ENCODE peak calls at places on chromosome 2, in eight cellular contexts. S is heart left ventricle, Z is GM13977, K is chondrocyte, Q is cardiac muscle cell, C is neural progenitor cell, I is cardiac fibroblast, G is tibial artery. T is an unnamed sample.
A peak's percentile ranks its signal among the peaks of the same experiment; 100 is the strongest.

GRCh38 chr2:59974051-59974766 is 579.2 kb downstream of the BCL11A start:
- DNase-seq in S (no peak), Z (no peak), K (no peak), Q (peak; percentile 4), C (peak; percentile 13), I (no peak), G (no peak), T (no peak)

GRCh38 chr2:206432432-206433082 is 10.8 kb upstream of the ADAM23 start:
- DNase-seq in S (no peak), Z (no peak), K (no peak), Q (no peak), C (no peak), I (no peak), G (no peak), T (no peak)

GRCh38 chr2:119888673-119889072 is 124.2 kb upstream of the EPB41L5 start:
- DNase-seq in S (no peak), Z (no peak), K (no peak), Q (no peak), C (no peak), I (peak; percentile 77), G (no peak), T (peak; percentile 86)

GRCh38 chr2:20282916-20283592 is 58.1 kb upstream of the SDC1 start:
- DNase-seq in S (peak; percentile 81), Z (no peak), K (no peak), Q (no peak), C (no peak), I (peak; percentile 90), G (no peak), T (peak; percentile 38)

GRCh38 chr2:7510353-7510752 is 593.1 kb downstream of the RNF144A start:
- DNase-seq in S (no peak), Z (no peak), K (no peak), Q (no peak), C (no peak), I (no peak), G (no peak), T (no peak)

GRCh38 chr2:15561574-15562344 is 625 bp upstream of the NBAS start:
- DNase-seq in S (no peak), Z (no peak), K (no peak), Q (peak; percentile 51), C (peak; percentile 47), I (peak; percentile 71), G (no peak), T (peak; percentile 71)

GRCh38 chr2:57987835-57988573 is 58.6 kb upstream of the VRK2 start:
- DNase-seq in S (no peak), Z (peak; percentile 28), K (no peak), Q (no peak), C (no peak), I (no peak), G (no peak), T (peak; percentile 45)

GRCh38 chr2:179467111-179467510 is 202.5 kb upstream of the SESTD1 start:
- DNase-seq in S (no peak), Z (no peak), K (no peak), Q (no peak), C (no peak), I (no peak), G (no peak), T (peak; percentile 43)

GRCh38 chr2:167264380-167264779 is 376.1 kb downstream of the XIRP2 start:
- DNase-seq in S (no peak), Z (no peak), K (no peak), Q (peak; percentile 46), C (peak; percentile 35), I (peak; percentile 11), G (no peak), T (peak; percentile 30)

GRCh38 chr2:26298638-26299393 is 47.1 kb upstream of the SELENOI start:
- DNase-seq in S (no peak), Z (peak; percentile 31), K (no peak), Q (peak; percentile 30), C (peak; percentile 49), I (peak; percentile 66), G (peak; percentile 77), T (peak; percentile 48)

GRCh38 chr2:37802899-37803379 is 122.1 kb upstream of the RMDN2 start:
- DNase-seq in S (no peak), Z (no peak), K (no peak), Q (no peak), C (no peak), I (peak; percentile 55), G (no peak), T (peak; percentile 93)

GRCh38 chr2:212451786-212452200 is 86.8 kb downstream of the ERBB4 start:
- DNase-seq in S (no peak), Z (no peak), K (no peak), Q (peak; percentile 35), C (no peak), I (peak; percentile 71), G (no peak), T (peak; percentile 45)

GRCh38 chr2:203432811-203433210 is 102.3 kb downstream of the RAPH1 start:
- DNase-seq in S (no peak), Z (no peak), K (no peak), Q (no peak), C (no peak), I (no peak), G (no peak), T (no peak)

GRCh38 chr2:111678161-111678560 is 205.8 kb downstream of the ANAPC1 start:
- DNase-seq in S (no peak), Z (no peak), K (no peak), Q (peak; percentile 48), C (no peak), I (no peak), G (no peak), T (no peak)

GRCh38 chr2:45353879-45354278 is 257.2 kb downstream of the SRBD1 start:
- DNase-seq in S (no peak), Z (no peak), K (no peak), Q (no peak), C (no peak), I (peak; percentile 84), G (no peak), T (peak; percentile 99)

GRCh38 chr2:109290887-109291675 is 162.1 kb downstream of the SH3RF3 start:
- DNase-seq in S (no peak), Z (no peak), K (no peak), Q (no peak), C (no peak), I (no peak), G (peak; percentile 86), T (peak; percentile 63)

GRCh38 chr2:43798300-43798699 is 24.5 kb downstream of the DYNC2LI1 start:
- DNase-seq in S (no peak), Z (no peak), K (no peak), Q (no peak), C (no peak), I (peak; percentile 7), G (no peak), T (no peak)

GRCh38 chr2:205245652-205246051 is 436.6 kb upstream of the NRP2 start:
- DNase-seq in S (no peak), Z (no peak), K (no peak), Q (no peak), C (no peak), I (peak; percentile 47), G (no peak), T (peak; percentile 9)

GRCh38 chr2:8540552-8541055 is 141.3 kb upstream of the ID2 start:
- DNase-seq in S (no peak), Z (no peak), K (no peak), Q (no peak), C (no peak), I (no peak), G (peak; percentile 49), T (no peak)

DNA sequence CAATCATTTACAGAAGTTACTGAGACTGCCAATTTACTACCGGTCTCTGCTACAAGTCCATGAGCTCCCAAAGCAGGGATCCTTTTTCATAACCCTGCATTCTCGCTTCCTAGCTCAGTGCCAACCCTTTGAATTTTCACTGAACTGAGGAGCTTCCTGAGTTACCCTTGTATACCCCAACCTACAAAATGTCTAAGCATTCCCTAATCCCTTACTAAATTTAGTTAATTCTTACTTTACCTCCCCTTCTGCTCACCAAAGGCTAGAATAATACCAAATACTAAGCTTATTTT is 9.6 kb downstream of the MAT2A start:
- DNase-seq in S (no peak), Z (no peak), K (no peak), Q (no peak), C (no peak), I (peak; percentile 39), G (no peak), T (no peak)
- TF ChIP-seq CTCF in S (no peak), Z (no peak), K (no peak), Q (no peak), C (no peak), I (no peak), G (no peak), T (no peak)

DNA sequence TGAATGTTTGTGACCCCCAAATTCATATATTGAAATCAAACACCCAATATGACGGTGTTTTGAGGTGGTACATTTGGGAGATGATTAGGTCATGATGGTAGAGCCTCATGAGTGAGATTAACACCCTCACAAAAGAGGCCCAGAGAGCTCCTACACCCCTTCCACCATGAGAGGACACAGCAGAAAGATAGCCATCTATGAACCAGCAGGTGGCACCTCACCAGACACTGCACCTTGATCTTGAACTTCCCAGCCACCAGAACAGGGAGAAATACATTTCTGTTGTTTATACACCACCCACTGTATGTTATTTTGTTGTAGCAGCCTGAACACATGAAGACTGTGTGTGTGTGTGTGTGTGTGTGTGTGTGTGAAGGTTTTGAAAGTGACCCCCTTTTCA is 58.1 kb downstream of the ST3GAL5 start:
- DNase-seq in S (no peak), Z (no peak), K (no peak), Q (no peak), C (no peak), I (no peak), G (no peak), T (no peak)
- TF ChIP-seq CTCF in S (no peak), Z (peak; percentile 51), K (peak; percentile 45), Q (no peak), C (no peak), I (peak; percentile 9), G (no peak), T (peak; percentile 13)

DNA sequence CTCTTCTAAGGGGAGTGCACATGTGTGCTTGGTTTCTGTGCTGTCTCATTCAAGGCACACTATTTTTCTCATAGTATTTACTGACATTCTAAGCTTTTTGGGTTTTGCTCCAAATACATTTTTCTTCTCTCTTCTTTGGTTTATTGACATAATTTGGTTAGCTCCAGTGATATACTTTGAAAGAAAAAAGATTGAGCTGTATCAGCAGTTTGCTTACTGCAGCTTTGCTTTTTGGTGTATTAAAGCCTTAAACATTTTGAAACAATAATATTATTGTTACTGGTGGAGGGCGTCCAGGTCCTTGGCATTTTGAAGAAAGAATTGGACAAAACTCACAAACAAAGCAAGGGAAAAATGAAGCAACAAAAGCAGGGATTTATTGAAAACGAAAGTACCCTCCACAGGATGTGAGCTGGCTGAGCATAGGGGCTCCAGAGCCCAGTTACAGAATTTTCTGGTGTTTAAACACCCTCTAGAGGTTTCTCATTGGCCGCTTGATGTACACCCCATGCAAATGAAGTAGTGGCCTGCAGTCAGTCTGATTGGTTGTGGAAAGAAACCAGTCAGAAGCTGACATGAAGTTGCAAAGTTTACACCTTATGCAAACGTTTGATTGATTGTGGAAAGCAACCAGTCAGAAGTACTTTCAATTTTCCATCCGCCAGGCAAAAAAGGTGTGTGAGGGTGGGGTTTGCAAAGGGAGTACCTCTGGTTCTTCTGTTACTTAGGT is 62.2 kb downstream of the VWA3B start:
- DNase-seq in S (no peak), Z (no peak), K (no peak), Q (peak; percentile 26), C (no peak), I (peak; percentile 74), G (no peak), T (peak; percentile 76)
- TF ChIP-seq CTCF in S (peak; percentile 20), Z (no peak), K (no peak), Q (no peak), C (no peak), I (no peak), G (no peak), T (no peak)

DNA sequence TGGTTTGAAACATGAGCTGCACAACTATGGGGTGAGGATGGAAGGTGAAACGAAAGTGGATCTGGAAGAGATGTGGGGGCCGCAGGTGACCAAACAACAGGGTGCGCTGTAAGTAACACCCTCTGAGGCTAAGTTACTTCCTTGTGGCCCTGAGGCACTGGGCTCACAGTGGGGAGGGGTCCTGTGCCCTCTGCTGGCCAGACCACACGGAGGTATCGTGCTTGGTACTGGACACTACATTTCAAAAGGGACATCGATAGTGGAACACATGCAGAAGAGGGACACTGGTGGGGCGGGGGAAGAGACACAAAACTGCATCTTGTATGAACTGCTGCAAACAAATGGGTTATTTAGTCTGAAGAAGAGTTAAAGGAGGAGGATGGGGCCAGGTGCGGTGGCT is 110.6 kb downstream of the CLIP4 start:
- DNase-seq in S (no peak), Z (no peak), K (no peak), Q (no peak), C (no peak), I (no peak), G (peak; percentile 47), T (no peak)
- TF ChIP-seq CTCF in S (no peak), Z (no peak), K (no peak), Q (no peak), C (peak; percentile 36), I (no peak), G (no peak), T (peak; percentile 2)

T was measured in astrocyte of the spinal cord.